ENCODE peak calls at places on chromosomes 6 and 20, in seven cellular contexts. B is esophagus squamous epithelium, Z is right atrium auricular region, E is psoas muscle, D is body of pancreas, I is GM13977, K is GM13976. O is an unnamed sample.

GRCh38 chr20:63202811-63203526 is 13.0 kb downstream of the YTHDF1 start:
- DNase-seq in B (no peak), Z (no peak), E (no peak), D (no peak), I (no peak), K (no peak), O (no peak)

GRCh38 chr20:31712112-31712553 is 10.5 kb downstream of the BCL2L1 start:
- DNase-seq in B (no peak), Z (peak), E (no peak), D (peak), I (no peak), K (no peak), O (no peak)

GRCh38 chr6:72425003-72425681 is 196.7 kb upstream of the KCNQ5 start:
- DNase-seq in B (no peak), Z (no peak), E (no peak), D (no peak), I (no peak), K (no peak), O (no peak)

GRCh38 chr6:100633096-100633766 is 168.5 kb upstream of the SIM1 start:
- DNase-seq in B (no peak), Z (no peak), E (no peak), D (no peak), I (no peak), K (no peak), O (no peak)

GRCh38 chr6:32970413-32971244 is 2.2 kb downstream of the BRD2 start:
- DNase-seq in B (no peak), Z (peak), E (peak), D (peak), I (peak), K (peak), O (peak)

GRCh38 chr20:23365390-23366165 is 3.6 kb downstream of the GZF1 start:
- DNase-seq in B (no peak), Z (no peak), E (no peak), D (no peak), I (no peak), K (no peak), O (no peak)

GRCh38 chr6:165573671-165574070 is 89.4 kb downstream of the PDE10A start:
- DNase-seq in B (no peak), Z (peak), E (peak), D (peak), I (no peak), K (no peak), O (no peak)

GRCh38 chr6:131231103-131231502 is 95.8 kb downstream of the AKAP7 start:
- DNase-seq in B (no peak), Z (no peak), E (no peak), D (no peak), I (no peak), K (no peak), O (no peak)

GRCh38 chr20:52619101-52619500 is 353.1 kb upstream of the TSHZ2 start:
- DNase-seq in B (no peak), Z (no peak), E (no peak), D (no peak), I (no peak), K (no peak), O (no peak)

GRCh38 chr6:122548820-122549219 is 61.4 kb upstream of the PKIB start:
- DNase-seq in B (no peak), Z (no peak), E (no peak), D (no peak), I (no peak), K (no peak), O (no peak)

GRCh38 chr6:115393821-115394220 is 666.9 kb downstream of the FRK start:
- DNase-seq in B (no peak), Z (no peak), E (no peak), D (no peak), I (no peak), K (no peak), O (no peak)

GRCh38 chr20:53146201-53146891 is 174.2 kb downstream of the TSHZ2 start:
- DNase-seq in B (no peak), Z (no peak), E (no peak), D (no peak), I (no peak), K (no peak), O (no peak)

GRCh38 chr6:38187285-38187684 is 367.8 kb downstream of the ZFAND3 start:
- DNase-seq in B (no peak), Z (no peak), E (no peak), D (no peak), I (no peak), K (no peak), O (no peak)

GRCh38 chr20:32336918-32337347 is 21.2 kb upstream of the ASXL1 start:
- DNase-seq in B (no peak), Z (no peak), E (no peak), D (no peak), I (peak), K (peak), O (no peak)

GRCh38 chr6:103280417-103280816 is 1579.3 kb downstream of the HACE1 start:
- DNase-seq in B (no peak), Z (no peak), E (no peak), D (no peak), I (no peak), K (no peak), O (no peak)

GRCh38 chr20:51542033-51542893 is at the start of gene NFATC2:
- DNase-seq in B (no peak), Z (no peak), E (peak), D (peak), I (peak), K (peak), O (no peak)
- TF ChIP-seq CTCF in B (peak), Z (peak), E (no peak), D (no peak), I (peak), K (peak), O (no peak)

GRCh38 chr6:31271641-31272357 is at the start of gene HLA-C:
- DNase-seq in B (peak), Z (peak), E (peak), D (peak), I (peak), K (peak), O (peak)
- TF ChIP-seq CTCF in B (no peak), Z (no peak), E (no peak), D (no peak), I (peak), K (no peak), O (peak)

DNA sequence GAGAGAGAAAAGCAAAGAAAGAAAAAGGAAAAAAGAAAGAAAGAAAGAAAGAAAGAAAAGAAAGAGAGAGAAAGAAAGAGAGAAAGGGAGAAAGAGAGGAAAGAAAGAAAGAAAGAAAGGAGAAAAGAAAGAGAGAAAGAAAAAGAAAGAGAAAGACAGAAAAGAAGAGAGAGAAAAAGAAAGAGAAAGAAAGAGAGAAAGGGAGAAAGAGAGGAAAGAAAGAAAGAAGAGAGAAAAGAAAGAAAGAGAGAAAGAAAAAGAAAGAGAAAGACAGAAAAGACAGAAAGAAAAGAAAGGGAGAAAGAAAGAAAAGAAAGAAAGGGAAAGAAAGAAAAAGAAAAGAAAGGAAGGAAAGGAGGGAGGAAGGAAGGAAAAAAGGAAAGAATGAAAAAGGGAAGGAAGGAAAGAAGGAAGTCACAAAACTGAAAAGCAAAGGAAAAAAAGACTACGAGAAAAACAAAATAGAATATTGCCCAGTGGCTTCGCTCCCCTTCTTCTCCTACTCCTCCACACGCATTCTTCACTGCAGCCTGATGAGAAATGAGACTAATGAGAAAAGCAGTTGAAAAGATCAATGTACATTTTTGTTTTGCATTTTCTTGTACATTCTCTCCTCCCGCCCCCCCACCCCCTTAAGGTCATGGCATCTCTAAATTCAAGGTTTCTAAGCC is 170.0 kb downstream of the SOD2 start:
- DNase-seq in B (no peak), Z (no peak), E (no peak), D (no peak), I (no peak), K (no peak), O (no peak)
- TF ChIP-seq CTCF in B (no peak), Z (no peak), E (no peak), D (no peak), I (no peak), K (no peak), O (no peak)

GRCh38 chr6:35731414-35731735 is 5.5 kb upstream of the ARMC12 start:
- DNase-seq in B (peak), Z (peak), E (peak), D (peak), I (peak), K (peak), O (peak)

GRCh38 chr6:35729722-35730121 is 7.1 kb upstream of the ARMC12 start:
- DNase-seq in B (no peak), Z (no peak), E (no peak), D (no peak), I (no peak), K (no peak), O (no peak)

GRCh38 chr6:35733633-35734032 is 3.2 kb upstream of the ARMC12 start:
- DNase-seq in B (no peak), Z (no peak), E (no peak), D (peak), I (no peak), K (no peak), O (no peak)

GRCh38 chr6:35730745-35731413 is 6.0 kb upstream of the ARMC12 start:
- DNase-seq in B (no peak), Z (peak), E (no peak), D (no peak), I (no peak), K (no peak), O (no peak)

GRCh38 chr6:35731736-35732532 is 4.9 kb upstream of the ARMC12 start:
- DNase-seq in B (peak), Z (peak), E (peak), D (peak), I (peak), K (peak), O (peak)
- TF ChIP-seq CTCF in B (peak), Z (no peak), E (no peak), D (no peak), I (peak), K (no peak), O (no peak)

GRCh38 chr6:41150671-41151070 is 3.5 kb downstream of the TREML1 start:
- DNase-seq in B (no peak), Z (no peak), E (no peak), D (no peak), I (no peak), K (no peak), O (no peak)
- TF ChIP-seq CTCF in B (no peak), Z (no peak), E (no peak), D (no peak), I (no peak), K (no peak), O (no peak)

DNA sequence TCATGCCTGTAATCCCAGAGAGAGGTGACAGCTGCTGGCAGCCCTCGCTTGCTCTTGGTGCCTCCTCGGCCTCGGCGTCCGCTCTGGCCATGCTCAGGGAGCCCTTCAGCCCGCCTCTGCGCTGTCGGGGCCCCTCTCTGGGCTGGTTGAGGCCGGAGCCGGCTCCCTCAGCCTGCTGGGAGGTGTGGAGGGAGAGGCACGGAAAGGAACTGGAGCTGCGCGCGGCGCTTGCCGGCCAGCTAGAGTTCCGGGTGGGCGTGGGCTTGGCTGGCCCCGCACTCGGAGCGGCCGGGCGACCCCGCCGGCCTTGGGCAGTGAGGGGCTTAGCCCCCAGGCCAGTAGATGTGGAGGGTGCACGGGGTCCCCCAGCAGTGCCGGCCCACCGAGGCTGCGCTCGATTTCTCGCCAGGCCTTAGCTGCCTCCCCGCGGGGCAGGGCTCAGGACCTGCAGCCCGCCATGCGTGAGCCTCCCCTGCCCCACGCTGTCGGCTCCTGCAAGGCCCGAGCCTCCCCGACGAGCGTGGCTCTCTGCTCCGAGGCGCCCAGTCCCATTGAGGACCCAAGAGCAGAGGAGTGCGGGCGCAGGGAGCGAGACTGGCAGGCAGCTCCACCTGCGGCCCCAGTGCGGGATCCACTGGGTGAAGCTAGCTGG is 34.6 kb downstream of the C6orf52 start:
- DNase-seq in B (no peak), Z (no peak), E (no peak), D (no peak), I (no peak), K (no peak), O (peak)
- TF ChIP-seq CTCF in B (no peak), Z (no peak), E (no peak), D (no peak), I (no peak), K (no peak), O (no peak)

GRCh38 chr6:13563009-13563408 is 11.4 kb upstream of the SIRT5 start:
- DNase-seq in B (no peak), Z (no peak), E (no peak), D (no peak), I (no peak), K (no peak), O (no peak)

GRCh38 chr6:13568970-13569369 is 5.4 kb upstream of the SIRT5 start:
- DNase-seq in B (no peak), Z (no peak), E (no peak), D (no peak), I (no peak), K (no peak), O (no peak)

GRCh38 chr6:13561624-13562267 is 12.7 kb upstream of the SIRT5 start:
- DNase-seq in B (no peak), Z (no peak), E (no peak), D (no peak), I (no peak), K (no peak), O (no peak)

GRCh38 chr6:13566500-13566899 is 7.9 kb upstream of the SIRT5 start:
- DNase-seq in B (no peak), Z (no peak), E (no peak), D (no peak), I (no peak), K (no peak), O (no peak)

DNA sequence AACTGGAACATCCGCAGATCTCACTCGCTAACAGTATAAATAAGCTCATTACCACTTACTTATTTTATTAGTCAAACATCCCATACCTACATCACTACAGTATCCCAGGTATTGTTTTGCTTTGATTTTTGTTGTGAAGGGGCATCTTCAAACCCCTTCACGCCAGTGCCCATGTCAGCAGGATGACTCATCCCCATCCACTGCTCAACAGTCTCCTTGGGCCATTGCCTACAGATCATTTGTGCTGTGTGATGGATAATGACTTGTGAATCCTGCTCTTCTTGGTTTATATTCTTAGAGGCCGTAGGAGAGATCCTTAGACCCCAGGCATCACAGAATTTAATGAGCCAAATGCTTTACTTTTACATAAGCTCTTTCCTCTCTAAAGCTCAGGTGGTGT is 8.5 kb upstream of the SIRT5 start:
- DNase-seq in B (no peak), Z (no peak), E (no peak), D (no peak), I (no peak), K (no peak), O (no peak)
- TF ChIP-seq CTCF in B (no peak), Z (no peak), E (no peak), D (no peak), I (no peak), K (no peak), O (no peak)